ENCODE peak calls at places on chromosomes 1 and 21, in seven cellular contexts. One of them, this sample, is unnamed.

GRCh38 chr1:155000725-155001437 is 1.7 kb upstream of the ZBTB7B start:
- DNase-seq in pancreas: peak
- DNase-seq in fibroblast of villous mesenchyme: peak
- DNase-seq in tibial nerve: peak
- DNase-seq in OCI-LY7: peak
- DNase-seq in adrenal gland: peak
- DNase-seq in GM06990: peak
- DNase-seq in this sample: peak

GRCh38 chr1:181112071-181112929 is 23.8 kb downstream of the IER5 start:
- DNase-seq in pancreas: peak
- DNase-seq in fibroblast of villous mesenchyme: peak
- DNase-seq in tibial nerve: peak
- DNase-seq in OCI-LY7: no peak
- DNase-seq in adrenal gland: peak
- DNase-seq in GM06990: no peak
- DNase-seq in this sample: peak

GRCh38 chr1:187413770-187414169 is 585.0 kb downstream of the PLA2G4A start:
- DNase-seq in pancreas: no peak
- DNase-seq in fibroblast of villous mesenchyme: peak
- DNase-seq in tibial nerve: no peak
- DNase-seq in OCI-LY7: no peak
- DNase-seq in adrenal gland: no peak
- DNase-seq in GM06990: no peak
- DNase-seq in this sample: peak

GRCh38 chr1:167061073-167061464 is 29.1 kb downstream of the GPA33 start:
- DNase-seq in pancreas: no peak
- DNase-seq in fibroblast of villous mesenchyme: no peak
- DNase-seq in tibial nerve: no peak
- DNase-seq in OCI-LY7: no peak
- DNase-seq in adrenal gland: no peak
- DNase-seq in GM06990: no peak
- DNase-seq in this sample: no peak

GRCh38 chr1:209807509-209807908 is 1.6 kb upstream of the IRF6 start:
- DNase-seq in pancreas: no peak
- DNase-seq in fibroblast of villous mesenchyme: no peak
- DNase-seq in tibial nerve: no peak
- DNase-seq in OCI-LY7: no peak
- DNase-seq in adrenal gland: no peak
- DNase-seq in GM06990: no peak
- DNase-seq in this sample: no peak

GRCh38 chr1:153711006-153711405 is 16.8 kb upstream of the INTS3 start:
- DNase-seq in pancreas: no peak
- DNase-seq in fibroblast of villous mesenchyme: no peak
- DNase-seq in tibial nerve: no peak
- DNase-seq in OCI-LY7: no peak
- DNase-seq in adrenal gland: no peak
- DNase-seq in GM06990: no peak
- DNase-seq in this sample: no peak

GRCh38 chr1:33349081-33349759 is 28.3 kb upstream of the A3GALT2 start:
- DNase-seq in pancreas: peak
- DNase-seq in fibroblast of villous mesenchyme: peak
- DNase-seq in tibial nerve: no peak
- DNase-seq in OCI-LY7: peak
- DNase-seq in adrenal gland: peak
- DNase-seq in GM06990: peak
- DNase-seq in this sample: no peak

GRCh38 chr1:100213141-100213540 is 35.1 kb upstream of the LRRC39 start:
- DNase-seq in pancreas: no peak
- DNase-seq in fibroblast of villous mesenchyme: no peak
- DNase-seq in tibial nerve: no peak
- DNase-seq in OCI-LY7: no peak
- DNase-seq in adrenal gland: no peak
- DNase-seq in GM06990: no peak
- DNase-seq in this sample: no peak

GRCh38 chr1:2300004-2300771 is 72.1 kb downstream of the SKI start:
- DNase-seq in pancreas: no peak
- DNase-seq in fibroblast of villous mesenchyme: no peak
- DNase-seq in tibial nerve: no peak
- DNase-seq in OCI-LY7: peak
- DNase-seq in adrenal gland: no peak
- DNase-seq in GM06990: peak
- DNase-seq in this sample: no peak

GRCh38 chr1:108590436-108590835 is 30.5 kb downstream of the EEIG2 start:
- DNase-seq in pancreas: no peak
- DNase-seq in fibroblast of villous mesenchyme: peak
- DNase-seq in tibial nerve: no peak
- DNase-seq in OCI-LY7: no peak
- DNase-seq in adrenal gland: no peak
- DNase-seq in GM06990: no peak
- DNase-seq in this sample: no peak

GRCh38 chr1:161950377-161950776 is 73.3 kb downstream of the OLFML2B start:
- DNase-seq in pancreas: no peak
- DNase-seq in fibroblast of villous mesenchyme: no peak
- DNase-seq in tibial nerve: no peak
- DNase-seq in OCI-LY7: no peak
- DNase-seq in adrenal gland: no peak
- DNase-seq in GM06990: no peak
- DNase-seq in this sample: no peak

GRCh38 chr1:56547977-56548376 is 31.4 kb downstream of the PLPP3 start:
- DNase-seq in pancreas: no peak
- DNase-seq in fibroblast of villous mesenchyme: no peak
- DNase-seq in tibial nerve: peak
- DNase-seq in OCI-LY7: no peak
- DNase-seq in adrenal gland: no peak
- DNase-seq in GM06990: no peak
- DNase-seq in this sample: peak

GRCh38 chr1:223022641-223023473 is 120.2 kb downstream of the TLR5 start:
- DNase-seq in pancreas: no peak
- DNase-seq in fibroblast of villous mesenchyme: no peak
- DNase-seq in tibial nerve: no peak
- DNase-seq in OCI-LY7: no peak
- DNase-seq in adrenal gland: no peak
- DNase-seq in GM06990: no peak
- DNase-seq in this sample: no peak

GRCh38 chr1:98260421-98260820 is 339.6 kb upstream of the DPYD start:
- DNase-seq in pancreas: no peak
- DNase-seq in fibroblast of villous mesenchyme: no peak
- DNase-seq in tibial nerve: no peak
- DNase-seq in OCI-LY7: no peak
- DNase-seq in adrenal gland: no peak
- DNase-seq in GM06990: no peak
- DNase-seq in this sample: no peak

GRCh38 chr1:98264727-98265126 is 343.9 kb upstream of the DPYD start:
- DNase-seq in pancreas: no peak
- DNase-seq in fibroblast of villous mesenchyme: no peak
- DNase-seq in tibial nerve: no peak
- DNase-seq in OCI-LY7: no peak
- DNase-seq in adrenal gland: no peak
- DNase-seq in GM06990: no peak
- DNase-seq in this sample: no peak

GRCh38 chr1:98256700-98257099 is 335.9 kb upstream of the DPYD start:
- DNase-seq in pancreas: no peak
- DNase-seq in fibroblast of villous mesenchyme: no peak
- DNase-seq in tibial nerve: no peak
- DNase-seq in OCI-LY7: no peak
- DNase-seq in adrenal gland: no peak
- DNase-seq in GM06990: no peak
- DNase-seq in this sample: no peak

DNA sequence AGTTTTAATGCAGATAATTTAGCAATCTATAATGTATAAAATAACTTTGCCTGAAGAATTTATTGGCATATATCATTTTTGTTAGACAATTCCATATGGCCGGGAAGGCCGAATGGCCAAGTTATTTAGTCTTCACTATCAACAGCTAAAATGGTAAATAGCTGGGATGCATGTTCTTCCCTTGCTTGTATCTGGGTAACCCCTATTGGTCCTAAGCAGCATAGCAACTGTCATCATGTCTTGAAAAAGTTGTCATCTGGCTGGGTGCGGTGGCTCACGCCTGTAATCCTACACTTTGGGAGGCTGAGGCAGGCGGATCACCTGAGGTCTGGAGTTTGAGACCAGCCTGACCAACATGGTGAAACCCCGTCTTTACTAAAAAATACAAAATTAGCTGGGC is 340.0 kb upstream of the DPYD start:
- DNase-seq in pancreas: no peak
- DNase-seq in fibroblast of villous mesenchyme: no peak
- DNase-seq in tibial nerve: no peak
- DNase-seq in OCI-LY7: no peak
- DNase-seq in adrenal gland: no peak
- DNase-seq in GM06990: no peak
- DNase-seq in this sample: no peak
- TF ChIP-seq CTCF in pancreas: no peak
- TF ChIP-seq CTCF in fibroblast of villous mesenchyme: no peak
- TF ChIP-seq CTCF in tibial nerve: no peak
- TF ChIP-seq CTCF in OCI-LY7: no peak
- TF ChIP-seq CTCF in adrenal gland: no peak
- TF ChIP-seq CTCF in GM06990: no peak
- TF ChIP-seq CTCF in this sample: no peak

GRCh38 chr21:43306911-43307676 is 119.8 kb downstream of the SIK1 start:
- DNase-seq in pancreas: no peak
- DNase-seq in fibroblast of villous mesenchyme: peak
- DNase-seq in tibial nerve: no peak
- DNase-seq in OCI-LY7: no peak
- DNase-seq in adrenal gland: peak
- DNase-seq in GM06990: peak
- DNase-seq in this sample: no peak

GRCh38 chr21:43306391-43306790 is 120.5 kb downstream of the SIK1 start:
- DNase-seq in pancreas: no peak
- DNase-seq in fibroblast of villous mesenchyme: no peak
- DNase-seq in tibial nerve: no peak
- DNase-seq in OCI-LY7: no peak
- DNase-seq in adrenal gland: no peak
- DNase-seq in GM06990: no peak
- DNase-seq in this sample: no peak

GRCh38 chr21:43308511-43309283 is 118.2 kb downstream of the SIK1 start:
- DNase-seq in pancreas: no peak
- DNase-seq in fibroblast of villous mesenchyme: no peak
- DNase-seq in tibial nerve: no peak
- DNase-seq in OCI-LY7: no peak
- DNase-seq in adrenal gland: no peak
- DNase-seq in GM06990: no peak
- DNase-seq in this sample: no peak

GRCh38 chr21:43308101-43308500 is 118.8 kb downstream of the SIK1 start:
- DNase-seq in pancreas: no peak
- DNase-seq in fibroblast of villous mesenchyme: no peak
- DNase-seq in tibial nerve: no peak
- DNase-seq in OCI-LY7: no peak
- DNase-seq in adrenal gland: no peak
- DNase-seq in GM06990: no peak
- DNase-seq in this sample: no peak

GRCh38 chr21:43307677-43308070 is 119.3 kb downstream of the SIK1 start:
- DNase-seq in pancreas: no peak
- DNase-seq in fibroblast of villous mesenchyme: no peak
- DNase-seq in tibial nerve: no peak
- DNase-seq in OCI-LY7: no peak
- DNase-seq in adrenal gland: no peak
- DNase-seq in GM06990: no peak
- DNase-seq in this sample: no peak
- H3K4me3 ChIP-seq in pancreas: no peak
- H3K4me3 ChIP-seq in fibroblast of villous mesenchyme: no peak
- H3K4me3 ChIP-seq in tibial nerve: no peak
- H3K4me3 ChIP-seq in OCI-LY7: no peak
- H3K4me3 ChIP-seq in adrenal gland: no peak
- H3K4me3 ChIP-seq in GM06990: no peak
- H3K4me3 ChIP-seq in this sample: no peak

GRCh38 chr1:118564961-118565360 is 379.9 kb upstream of the SPAG17 start:
- DNase-seq in pancreas: no peak
- DNase-seq in fibroblast of villous mesenchyme: no peak
- DNase-seq in tibial nerve: no peak
- DNase-seq in OCI-LY7: no peak
- DNase-seq in adrenal gland: no peak
- DNase-seq in GM06990: no peak
- DNase-seq in this sample: no peak

GRCh38 chr1:118563969-118564951 is 379.2 kb upstream of the SPAG17 start:
- DNase-seq in pancreas: no peak
- DNase-seq in fibroblast of villous mesenchyme: no peak
- DNase-seq in tibial nerve: peak
- DNase-seq in OCI-LY7: no peak
- DNase-seq in adrenal gland: no peak
- DNase-seq in GM06990: peak
- DNase-seq in this sample: no peak
- TF ChIP-seq CTCF in pancreas: no peak
- TF ChIP-seq CTCF in fibroblast of villous mesenchyme: no peak
- TF ChIP-seq CTCF in tibial nerve: no peak
- TF ChIP-seq CTCF in OCI-LY7: no peak
- TF ChIP-seq CTCF in adrenal gland: no peak
- TF ChIP-seq CTCF in GM06990: no peak
- TF ChIP-seq CTCF in this sample: peak

DNA sequence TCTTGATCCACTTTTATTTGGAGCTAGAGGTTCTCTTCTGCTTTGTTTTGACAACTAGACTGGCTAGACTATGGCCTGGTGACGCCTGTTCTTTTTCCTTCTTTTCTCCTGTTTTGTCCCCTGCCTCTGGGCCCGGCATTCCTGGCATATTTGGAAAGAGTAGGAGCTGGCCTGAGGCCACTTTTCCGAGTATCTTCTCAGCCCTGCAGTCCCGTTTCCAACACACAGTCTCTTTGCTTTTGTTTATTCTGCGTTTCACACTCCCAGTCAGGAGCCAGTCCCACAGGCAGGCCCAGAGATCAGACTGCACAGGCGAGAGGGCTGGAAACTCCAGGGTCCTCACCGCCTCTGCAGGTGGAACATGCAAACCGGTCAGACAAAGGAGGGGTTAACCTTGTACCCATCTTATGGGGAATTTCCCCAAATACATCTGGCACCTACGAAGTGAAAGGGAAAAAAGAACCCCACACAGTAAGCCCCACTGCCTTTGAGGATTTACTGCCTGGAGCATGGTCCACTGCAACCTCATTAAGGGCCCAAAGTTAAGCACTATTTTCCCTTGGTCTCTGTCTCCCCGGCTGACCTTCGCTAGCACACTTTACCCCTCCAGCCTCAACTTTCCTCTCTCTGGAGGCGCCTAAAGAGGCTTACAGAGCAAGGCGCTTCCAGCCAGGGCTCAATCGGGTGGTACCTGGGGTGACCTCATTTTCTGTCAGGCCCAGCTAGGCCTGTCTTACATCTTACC is 141.1 kb downstream of the TOMM20 start:
- DNase-seq in pancreas: peak
- DNase-seq in fibroblast of villous mesenchyme: peak
- DNase-seq in tibial nerve: peak
- DNase-seq in OCI-LY7: peak
- DNase-seq in adrenal gland: no peak
- DNase-seq in GM06990: peak
- DNase-seq in this sample: no peak
- H3K4me3 ChIP-seq in pancreas: no peak
- H3K4me3 ChIP-seq in fibroblast of villous mesenchyme: no peak
- H3K4me3 ChIP-seq in tibial nerve: no peak
- H3K4me3 ChIP-seq in OCI-LY7: no peak
- H3K4me3 ChIP-seq in adrenal gland: no peak
- H3K4me3 ChIP-seq in GM06990: no peak
- H3K4me3 ChIP-seq in this sample: no peak